ENCODE peak calls at places on chromosomes 2 and 18, in six cellular contexts. One of them, this sample, is unnamed.

GRCh38 chr2:41906325-41906700 is 141.5 kb upstream of the PKDCC start:
- DNase-seq in H1: no peak
- DNase-seq in SK-N-SH: no peak
- DNase-seq in K562: no peak
- DNase-seq in GM12878: no peak
- DNase-seq in HepG2: no peak
- DNase-seq in this sample: no peak

GRCh38 chr2:240930631-240931318 is 24.6 kb downstream of the CROCC2 start:
- DNase-seq in SK-N-SH: peak
- DNase-seq in H1: no peak
- DNase-seq in HepG2: no peak
- DNase-seq in K562: no peak
- DNase-seq in GM12878: no peak
- DNase-seq in this sample: no peak

GRCh38 chr2:157055660-157056199 is 201.8 kb upstream of the GALNT5 start:
- DNase-seq in HepG2: peak
- DNase-seq in K562: peak
- DNase-seq in SK-N-SH: no peak
- DNase-seq in H1: no peak
- DNase-seq in GM12878: no peak
- DNase-seq in this sample: peak

GRCh38 chr2:85589166-85589565 is 4.9 kb downstream of the VAMP5 start:
- DNase-seq in H1: no peak
- DNase-seq in GM12878: no peak
- DNase-seq in K562: no peak
- DNase-seq in HepG2: no peak
- DNase-seq in SK-N-SH: no peak
- DNase-seq in this sample: no peak

GRCh38 chr2:44836174-44836573 is 105.3 kb upstream of the SIX3 start:
- DNase-seq in HepG2: no peak
- DNase-seq in K562: no peak
- DNase-seq in GM12878: peak
- DNase-seq in SK-N-SH: no peak
- DNase-seq in H1: no peak
- DNase-seq in this sample: no peak

GRCh38 chr2:190698895-190699294 is 50.0 kb downstream of the NAB1 start:
- DNase-seq in HepG2: peak
- DNase-seq in SK-N-SH: no peak
- DNase-seq in H1: no peak
- DNase-seq in K562: peak
- DNase-seq in GM12878: no peak
- DNase-seq in this sample: no peak

GRCh38 chr2:101234169-101234938 is 18.3 kb upstream of the CNOT11 start:
- DNase-seq in SK-N-SH: no peak
- DNase-seq in K562: no peak
- DNase-seq in H1: no peak
- DNase-seq in HepG2: peak
- DNase-seq in GM12878: no peak
- DNase-seq in this sample: no peak

GRCh38 chr2:32416519-32416918 is 59.7 kb downstream of the BIRC6 start:
- DNase-seq in GM12878: no peak
- DNase-seq in H1: no peak
- DNase-seq in HepG2: no peak
- DNase-seq in SK-N-SH: no peak
- DNase-seq in K562: no peak
- DNase-seq in this sample: no peak

GRCh38 chr2:23709311-23709710 is 217.6 kb downstream of the ATAD2B start:
- DNase-seq in GM12878: no peak
- DNase-seq in HepG2: no peak
- DNase-seq in H1: no peak
- DNase-seq in SK-N-SH: no peak
- DNase-seq in K562: no peak
- DNase-seq in this sample: no peak

GRCh38 chr2:239833728-239834109 is 191.4 kb downstream of the NDUFA10 start:
- DNase-seq in HepG2: no peak
- DNase-seq in H1: no peak
- DNase-seq in GM12878: no peak
- DNase-seq in SK-N-SH: peak
- DNase-seq in K562: no peak
- DNase-seq in this sample: no peak

GRCh38 chr2:190843874-190844699 is 36.5 kb upstream of the GLS start:
- DNase-seq in SK-N-SH: no peak
- DNase-seq in GM12878: peak
- DNase-seq in H1: no peak
- DNase-seq in HepG2: peak
- DNase-seq in K562: no peak
- DNase-seq in this sample: peak

GRCh38 chr2:166895243-166895642 is 7.0 kb downstream of the XIRP2 start:
- DNase-seq in HepG2: no peak
- DNase-seq in GM12878: no peak
- DNase-seq in K562: no peak
- DNase-seq in SK-N-SH: no peak
- DNase-seq in H1: no peak
- DNase-seq in this sample: no peak

GRCh38 chr2:43131051-43131889 is 95.1 kb downstream of the ZFP36L2 start:
- DNase-seq in K562: peak
- DNase-seq in HepG2: peak
- DNase-seq in H1: no peak
- DNase-seq in GM12878: no peak
- DNase-seq in SK-N-SH: peak
- DNase-seq in this sample: peak

GRCh38 chr2:120498576-120499394 is 152.8 kb downstream of the INHBB start:
- DNase-seq in SK-N-SH: no peak
- DNase-seq in K562: no peak
- DNase-seq in GM12878: no peak
- DNase-seq in HepG2: no peak
- DNase-seq in H1: no peak
- DNase-seq in this sample: no peak

GRCh38 chr2:71451695-71452094 is 1.7 kb upstream of the DYSF start:
- DNase-seq in HepG2: no peak
- DNase-seq in GM12878: no peak
- DNase-seq in K562: no peak
- DNase-seq in H1: no peak
- DNase-seq in SK-N-SH: no peak
- DNase-seq in this sample: no peak
- H3K9ac ChIP-seq in HepG2: no peak
- H3K9ac ChIP-seq in GM12878: no peak
- H3K9ac ChIP-seq in K562: no peak
- H3K9ac ChIP-seq in H1: no peak
- H3K9ac ChIP-seq in SK-N-SH: no peak
- H3K9ac ChIP-seq in this sample: no peak

GRCh38 chr2:144996225-144996795 is 476.4 kb upstream of the ZEB2 start:
- DNase-seq in H1: no peak
- DNase-seq in K562: no peak
- DNase-seq in HepG2: no peak
- DNase-seq in GM12878: no peak
- DNase-seq in SK-N-SH: no peak
- DNase-seq in this sample: no peak
- TF ChIP-seq SIN3A in H1: no peak
- TF ChIP-seq SIN3A in K562: no peak
- TF ChIP-seq SIN3A in HepG2: no peak
- TF ChIP-seq SIN3A in GM12878: no peak
- TF ChIP-seq SIN3A in SK-N-SH: no peak
- TF ChIP-seq SIN3A in this sample: no peak

GRCh38 chr18:46712406-46712805 is 44.4 kb downstream of the ST8SIA5 start:
- DNase-seq in GM12878: no peak
- DNase-seq in SK-N-SH: no peak
- DNase-seq in HepG2: no peak
- DNase-seq in H1: no peak
- DNase-seq in K562: no peak
- DNase-seq in this sample: no peak
- H3K9ac ChIP-seq in GM12878: no peak
- H3K9ac ChIP-seq in SK-N-SH: no peak
- H3K9ac ChIP-seq in HepG2: no peak
- H3K9ac ChIP-seq in H1: no peak
- H3K9ac ChIP-seq in K562: no peak
- H3K9ac ChIP-seq in this sample: no peak

GRCh38 chr2:181879295-181879694 is 12.2 kb upstream of the ITPRID2 start:
- DNase-seq in H1: no peak
- DNase-seq in SK-N-SH: no peak
- DNase-seq in GM12878: no peak
- DNase-seq in HepG2: no peak
- DNase-seq in K562: no peak
- DNase-seq in this sample: no peak
- TF ChIP-seq SIN3A in H1: no peak
- TF ChIP-seq SIN3A in SK-N-SH: no peak
- TF ChIP-seq SIN3A in GM12878: no peak
- TF ChIP-seq SIN3A in HepG2: no peak
- TF ChIP-seq SIN3A in K562: no peak
- TF ChIP-seq SIN3A in this sample: no peak

DNA sequence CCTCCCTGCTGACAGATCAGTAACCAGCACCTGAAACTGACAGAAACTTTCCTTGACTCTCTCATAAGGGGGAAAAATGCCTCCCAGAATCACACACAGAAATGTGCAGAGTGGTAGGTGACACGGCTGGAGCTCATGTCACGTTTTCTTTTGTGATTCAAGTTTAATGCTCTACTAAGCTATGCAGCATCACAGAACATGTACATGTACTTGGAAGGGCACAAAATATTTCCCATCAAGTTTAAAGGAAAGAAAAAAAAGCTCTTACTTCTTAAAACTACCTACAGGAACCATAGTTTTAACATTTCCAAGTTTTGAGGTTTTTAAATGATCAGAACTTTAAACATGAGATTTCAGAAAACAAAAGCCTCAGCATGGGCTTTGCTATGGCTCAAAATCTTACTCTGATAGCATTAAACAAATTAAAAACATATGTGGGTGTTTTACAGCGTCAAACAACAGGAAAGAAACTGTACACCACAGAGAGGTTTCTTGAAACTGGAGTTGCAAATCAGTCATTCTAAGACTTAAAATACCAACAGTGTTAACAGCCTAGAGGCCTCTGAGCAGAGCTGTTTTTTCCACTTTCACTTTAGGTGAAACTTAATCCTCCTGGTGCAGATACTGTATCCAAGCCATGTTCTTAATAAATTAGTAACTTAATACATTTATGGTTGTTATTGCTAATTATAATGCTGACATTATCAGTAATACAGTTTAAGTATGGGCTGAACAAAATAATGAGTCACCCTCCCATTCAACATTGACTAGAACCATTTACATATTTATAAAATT is 30.1 kb downstream of the MBP start:
- DNase-seq in GM12878: peak
- DNase-seq in HepG2: no peak
- DNase-seq in SK-N-SH: peak
- DNase-seq in H1: no peak
- DNase-seq in K562: no peak
- DNase-seq in this sample: no peak
- H3K9ac ChIP-seq in GM12878: peak
- H3K9ac ChIP-seq in HepG2: no peak
- H3K9ac ChIP-seq in SK-N-SH: peak
- H3K9ac ChIP-seq in H1: no peak
- H3K9ac ChIP-seq in K562: no peak
- H3K9ac ChIP-seq in this sample: peak

GRCh38 chr2:10029875-10030223 is 13.5 kb upstream of the KLF11 start:
- DNase-seq in GM12878: no peak
- DNase-seq in SK-N-SH: no peak
- DNase-seq in K562: no peak
- DNase-seq in H1: no peak
- DNase-seq in HepG2: no peak
- DNase-seq in this sample: no peak

GRCh38 chr2:10026940-10027569 is 16.3 kb upstream of the KLF11 start:
- DNase-seq in H1: no peak
- DNase-seq in HepG2: no peak
- DNase-seq in GM12878: no peak
- DNase-seq in SK-N-SH: no peak
- DNase-seq in K562: no peak
- DNase-seq in this sample: no peak

GRCh38 chr2:10028407-10028987 is 14.9 kb upstream of the KLF11 start:
- DNase-seq in GM12878: no peak
- DNase-seq in HepG2: no peak
- DNase-seq in SK-N-SH: no peak
- DNase-seq in K562: no peak
- DNase-seq in H1: no peak
- DNase-seq in this sample: no peak

GRCh38 chr2:10028988-10029874 is 14.1 kb upstream of the KLF11 start:
- DNase-seq in HepG2: no peak
- DNase-seq in K562: peak
- DNase-seq in SK-N-SH: no peak
- DNase-seq in H1: no peak
- DNase-seq in GM12878: no peak
- DNase-seq in this sample: no peak

GRCh38 chr2:10027931-10028330 is 15.4 kb upstream of the KLF11 start:
- DNase-seq in H1: no peak
- DNase-seq in K562: no peak
- DNase-seq in HepG2: no peak
- DNase-seq in SK-N-SH: no peak
- DNase-seq in GM12878: no peak
- DNase-seq in this sample: no peak
- TF ChIP-seq SIN3A in H1: no peak
- TF ChIP-seq SIN3A in K562: no peak
- TF ChIP-seq SIN3A in HepG2: no peak
- TF ChIP-seq SIN3A in SK-N-SH: no peak
- TF ChIP-seq SIN3A in GM12878: no peak
- TF ChIP-seq SIN3A in this sample: no peak

GRCh38 chr18:26547302-26548143 is 830 bp downstream of the KCTD1 start:
- DNase-seq in SK-N-SH: peak
- DNase-seq in K562: no peak
- DNase-seq in GM12878: no peak
- DNase-seq in HepG2: no peak
- DNase-seq in H1: no peak
- DNase-seq in this sample: no peak
- H3K9ac ChIP-seq in SK-N-SH: peak
- H3K9ac ChIP-seq in K562: no peak
- H3K9ac ChIP-seq in GM12878: peak
- H3K9ac ChIP-seq in HepG2: no peak
- H3K9ac ChIP-seq in H1: no peak
- H3K9ac ChIP-seq in this sample: peak

This sample was measured in HCT116.